ENCODE peak calls at places on chromosomes 2 and 18, in five cellular contexts. U is left lung; O is heart left ventricle; B is pancreas; T is CD8-positive, alpha-beta T cell. L is an unnamed sample.

GRCh38 chr2:165417009-165417408 is 52.5 kb upstream of the CSRNP3 start:
- DNase-seq in O (no peak), B (no peak), U (no peak), T (no peak), L (no peak)

GRCh38 chr2:60335533-60336237 is 217.8 kb downstream of the BCL11A start:
- DNase-seq in T (no peak), O (no peak), U (no peak), B (peak; percentile 29), L (no peak)

GRCh38 chr2:24317491-24317920 is 42.8 kb downstream of the ITSN2 start:
- DNase-seq in O (peak; percentile 55), U (no peak), T (no peak), B (peak; percentile 76), L (peak; percentile 17)

GRCh38 chr2:39175391-39175790 is 54.5 kb upstream of the SOS1 start:
- DNase-seq in T (no peak), O (no peak), B (no peak), U (no peak), L (no peak)

GRCh38 chr2:17869128-17869527 is 9.3 kb upstream of the KCNS3 start:
- DNase-seq in B (no peak), U (no peak), O (no peak), T (no peak), L (no peak)

GRCh38 chr2:239601201-239601851 is 200.5 kb upstream of the HDAC4 start:
- DNase-seq in B (no peak), O (no peak), U (peak; percentile 49), T (no peak), L (no peak)

GRCh38 chr2:168944065-168944464 is 43.0 kb downstream of the G6PC2 start:
- DNase-seq in B (no peak), O (no peak), T (no peak), U (no peak), L (no peak)

GRCh38 chr2:218186876-218187649 is 20.3 kb upstream of the CXCR1 start:
- DNase-seq in U (no peak), O (no peak), T (no peak), B (peak; percentile 16), L (no peak)

GRCh38 chr2:126507425-126507867 is 148.5 kb upstream of the GYPC start:
- DNase-seq in O (no peak), T (no peak), U (no peak), B (no peak), L (no peak)

GRCh38 chr18:48826806-48827205 is 124.0 kb downstream of the SMAD7 start:
- DNase-seq in O (peak; percentile 4), B (no peak), U (no peak), T (no peak), L (no peak)

GRCh38 chr2:110678457-110679336 is 834 bp upstream of the BUB1 start:
- DNase-seq in T (peak; percentile 13), O (peak; percentile 31), U (peak; percentile 70), B (peak; percentile 28), L (no peak)

GRCh38 chr2:167818521-167818920 is 428.9 kb downstream of the STK39 start:
- DNase-seq in T (no peak), U (no peak), B (no peak), O (no peak), L (no peak)

GRCh38 chr18:55083461-55083860 is 124.2 kb upstream of the CCDC68 start:
- DNase-seq in U (no peak), B (no peak), O (no peak), T (no peak), L (no peak)

GRCh38 chr2:238462782-238463396 is 36.2 kb downstream of the ASB1 start:
- DNase-seq in U (no peak), T (no peak), O (no peak), B (no peak), L (no peak)

GRCh38 chr2:122980672-122981071 is 1044.4 kb upstream of the CNTNAP5 start:
- DNase-seq in O (peak; percentile 50), T (no peak), U (no peak), B (no peak), L (peak; percentile 47)

GRCh38 chr2:231670892-231671616 is 37.3 kb upstream of the PTMA start:
- DNase-seq in B (no peak), T (no peak), U (no peak), O (no peak), L (no peak)

GRCh38 chr18:23274638-23275482 is 139.6 kb downstream of the CABLES1 start:
- DNase-seq in U (no peak), T (no peak), B (no peak), O (no peak), L (no peak)

GRCh38 chr2:157236404-157236803 is 21.1 kb upstream of the GALNT5 start:
- DNase-seq in O (no peak), B (no peak), T (no peak), U (no peak), L (no peak)

GRCh38 chr18:68148862-68149261 is 566.0 kb downstream of the TMX3 start:
- DNase-seq in U (no peak), T (no peak), B (no peak), O (no peak), L (no peak)

GRCh38 chr2:8412082-8412481 is 269.8 kb upstream of the ID2 start:
- DNase-seq in U (no peak), B (peak; percentile 81), T (no peak), O (no peak), L (no peak)

GRCh38 chr2:162058973-162059668 is 14.9 kb downstream of the DPP4 start:
- DNase-seq in O (no peak), B (no peak), T (no peak), U (no peak), L (no peak)

GRCh38 chr2:207766697-207767460 is 2.8 kb downstream of the FZD5 start:
- DNase-seq in B (no peak), U (peak; percentile 81), O (no peak), T (no peak), L (no peak)

GRCh38 chr2:234478121-234478858 is 18.6 kb downstream of the ARL4C start:
- DNase-seq in B (no peak), T (no peak), O (no peak), U (no peak), L (no peak)

GRCh38 chr2:182941121-182941713 is 74.8 kb upstream of the FRZB start:
- DNase-seq in U (no peak), T (no peak), O (no peak), B (no peak), L (peak; percentile 76)

GRCh38 chr2:68591225-68591624 is 52.2 kb upstream of the PROKR1 start:
- DNase-seq in B (no peak), U (no peak), T (no peak), O (no peak), L (no peak)

GRCh38 chr2:128178650-128179460 is 87.9 kb downstream of the UGGT1 start:
- DNase-seq in T (no peak), U (no peak), O (peak; percentile 54), B (peak; percentile 36), L (peak; percentile 30)

GRCh38 chr2:218648473-218649100 is 10.8 kb downstream of the ZNF142 start:
- DNase-seq in B (peak; percentile 43), O (peak; percentile 44), T (peak; percentile 25), U (no peak), L (peak; percentile 68)

GRCh38 chr18:2002604-2003003 is 568.7 kb downstream of the METTL4 start:
- DNase-seq in B (no peak), U (no peak), T (no peak), O (no peak), L (no peak)

GRCh38 chr18:24546304-24546703 is 85.9 kb downstream of the HRH4 start:
- DNase-seq in U (no peak), T (no peak), B (no peak), O (no peak), L (no peak)

DNA sequence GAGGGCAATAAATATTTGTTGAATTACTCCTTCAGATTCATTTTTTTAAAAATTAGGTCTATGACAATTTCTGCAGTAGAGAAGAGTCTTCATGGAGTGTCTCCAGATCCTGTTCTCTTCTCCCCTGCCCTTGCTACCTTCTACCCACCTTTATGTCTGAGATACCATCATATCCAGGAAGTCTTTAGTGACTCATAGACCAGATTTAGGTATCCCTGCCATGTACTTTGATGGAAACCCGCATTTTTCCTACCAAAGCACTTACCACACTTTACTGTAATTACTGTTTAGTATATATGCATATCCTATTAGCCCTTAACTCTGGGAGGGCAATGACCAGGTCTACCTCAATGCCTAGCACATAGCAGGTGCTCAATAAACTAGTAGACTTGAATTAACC is 11.6 kb downstream of the ZNF397 start:
- DNase-seq in O (no peak), T (no peak), U (no peak), B (no peak), L (no peak)
- H3K9me3 ChIP-seq in O (no peaks in the 10 kb centered on the region), T (peaks cover 7% of the 10 kb centered on the region), U (peaks cover 25% of the 10 kb centered on the region), B (no peaks in the 10 kb centered on the region), L (no peaks in the 10 kb centered on the region)

GRCh38 chr2:3536682-3537632 is 17.6 kb upstream of the ADI1 start:
- DNase-seq in T (no peak), O (peak; percentile 55), B (no peak), U (no peak), L (peak; percentile 65)
- H3K4me3 ChIP-seq in T (peak overlapping the region; percentile 40), O (peak overlapping the region; percentile 30), B (no peak overlapping the region), U (peak overlapping the region; percentile 24), L (peak overlapping the region; percentile 56)

GRCh38 chr18:63850010-63850409 is 37.5 kb upstream of the SERPINB2 start:
- DNase-seq in O (no peak), T (no peak), U (no peak), B (no peak), L (peak; percentile 12)
- TF ChIP-seq CTCF in O (no peak), T (no peak), U (no peak), B (no peak), L (peak; percentile 38)

DNA sequence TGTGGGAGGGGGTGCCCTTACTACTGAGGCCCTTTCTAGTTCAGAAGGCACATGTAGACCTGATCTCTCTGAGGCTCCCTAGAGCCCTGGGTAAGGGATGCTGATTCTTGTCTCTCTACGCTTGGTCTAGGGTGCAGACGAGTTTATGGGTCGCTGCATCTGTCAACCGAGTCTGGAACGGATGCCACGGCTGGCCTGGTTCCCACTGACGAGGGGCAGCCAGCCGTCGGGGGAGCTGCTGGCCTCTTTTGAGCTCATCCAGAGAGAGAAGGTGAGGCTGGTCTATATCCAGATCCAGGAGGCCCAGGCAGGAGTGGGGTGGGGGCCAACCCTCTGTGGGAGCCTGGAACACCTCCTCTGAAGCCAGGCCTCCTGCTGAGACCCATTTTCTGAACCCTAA is 147.2 kb downstream of the DYSF start:
- DNase-seq in O (peak; percentile 6), T (no peak), U (peak; percentile 51), B (no peak), L (no peak)
- H3K9me3 ChIP-seq in O (no peaks in the 10 kb centered on the region), T (no peaks in the 10 kb centered on the region), U (no peaks in the 10 kb centered on the region), B (no peaks in the 10 kb centered on the region), L (no peaks in the 10 kb centered on the region)

GRCh38 chr2:21043744-21044532 is at the start of gene APOB:
- DNase-seq in T (no peak), B (no peak), O (no peak), U (peak; percentile 82), L (no peak)
- H3K4me3 ChIP-seq in T (no peak within 1 kb of the TSS), B (no peak within 1 kb of the TSS), O (no peak within 1 kb of the TSS), U (no peak within 1 kb of the TSS), L (no peak within 1 kb of the TSS)

DNA sequence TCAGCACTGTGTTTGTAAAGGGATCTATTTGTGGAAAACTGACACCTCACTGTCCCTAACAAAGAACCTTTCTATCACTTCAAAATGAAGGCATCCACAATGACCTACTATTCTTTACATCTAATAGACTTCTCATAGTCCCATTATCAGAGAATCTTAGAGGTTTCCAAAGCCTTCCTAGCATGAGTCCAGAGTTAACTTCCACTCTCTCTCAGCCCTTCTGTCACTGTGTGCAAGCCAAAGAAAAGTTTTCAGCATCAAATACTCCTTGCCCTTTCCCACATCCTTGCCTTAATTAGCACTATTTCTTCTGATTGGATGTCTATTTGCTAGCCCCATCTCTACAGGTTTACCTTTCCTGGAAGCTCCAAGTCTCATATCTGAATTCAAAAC is 178.5 kb downstream of the ERBB4 start:
- DNase-seq in B (no peak), O (no peak), U (no peak), T (no peak), L (no peak)
- TF ChIP-seq CTCF in B (no peak), O (no peak), U (no peak), T (no peak), L (no peak)